ENCODE peak calls at places on chromosomes 13 and 19, in eight cellular contexts. G is heart right ventricle, I is progenitor cell of endocrine pancreas, H is psoas muscle, S is hepatocyte, W is cardiac fibroblast, K is bronchial epithelial cell, X is omental fat pad. M is an unnamed sample.

GRCh38 chr19:17658666-17659065 is 29.5 kb downstream of the UNC13A start:
- DNase-seq in S (no peak), X (no peak), G (no peak), I (no peak), H (no peak), K (no peak), W (peak), M (no peak)

GRCh38 chr19:52936151-52936957 is 13.1 kb upstream of the ZNF888 start:
- DNase-seq in S (peak), G (no peak), W (no peak), H (no peak), X (no peak), I (no peak), K (no peak), M (no peak)

GRCh38 chr13:104586010-104586746 is 1520.0 kb upstream of the SLC10A2 start:
- DNase-seq in G (no peak), X (no peak), I (no peak), W (peak), K (peak), S (peak), H (no peak), M (no peak)

GRCh38 chr13:99572131-99572530 is 70.9 kb downstream of the TM9SF2 start:
- DNase-seq in K (no peak), G (no peak), X (no peak), S (no peak), H (no peak), W (peak), I (no peak), M (no peak)

GRCh38 chr13:34748078-34748477 is 194.0 kb upstream of the NBEA start:
- DNase-seq in X (no peak), K (peak), H (no peak), W (peak), I (no peak), G (peak), S (no peak), M (no peak)

GRCh38 chr13:25378528-25378927 is 6.8 kb downstream of the ATP8A2 start:
- DNase-seq in K (no peak), I (no peak), H (no peak), X (no peak), G (no peak), W (no peak), S (no peak), M (no peak)

GRCh38 chr13:26037302-26037701 is 14.5 kb downstream of the SHISA2 start:
- DNase-seq in X (no peak), W (peak), H (no peak), I (no peak), K (peak), G (no peak), S (no peak), M (no peak)

GRCh38 chr13:30895773-30896172 is 10.3 kb upstream of the MEDAG start:
- DNase-seq in H (peak), K (peak), I (no peak), W (peak), X (no peak), S (peak), G (no peak), M (no peak)

GRCh38 chr13:62296812-62297211 is 881.2 kb upstream of the PCDH20 start:
- DNase-seq in W (no peak), G (no peak), H (no peak), I (no peak), S (no peak), X (no peak), K (no peak), M (no peak)

GRCh38 chr13:111533900-111534645 is 213.6 kb downstream of the TEX29 start:
- DNase-seq in X (no peak), W (no peak), G (no peak), I (no peak), H (no peak), K (no peak), S (no peak), M (no peak)

GRCh38 chr13:95235199-95235726 is 66.0 kb downstream of the ABCC4 start:
- DNase-seq in G (no peak), I (no peak), S (no peak), H (no peak), X (no peak), K (no peak), W (peak), M (no peak)

GRCh38 chr19:38231918-38232317 is 7.9 kb upstream of the DPF1 start:
- DNase-seq in K (no peak), S (no peak), H (no peak), X (no peak), G (no peak), W (no peak), I (no peak), M (no peak)

GRCh38 chr19:39297931-39298634 is 1.9 kb downstream of the IFNL1 start:
- DNase-seq in W (no peak), X (no peak), K (no peak), H (peak), G (no peak), I (no peak), S (no peak), M (no peak)

GRCh38 chr19:15810335-15810734 is 5.1 kb downstream of the OR10H1 start:
- DNase-seq in I (no peak), H (no peak), G (peak), S (no peak), W (no peak), X (no peak), K (peak), M (no peak)

GRCh38 chr19:6616011-6616410 is 25.1 kb upstream of the CD70 start:
- DNase-seq in I (no peak), X (no peak), H (no peak), K (peak), G (no peak), W (peak), S (no peak), M (no peak)

GRCh38 chr13:114224201-114224600 is 10.5 kb upstream of the CDC16 start:
- DNase-seq in G (no peak), K (no peak), S (no peak), W (no peak), X (no peak), I (no peak), H (no peak), M (no peak)

GRCh38 chr13:31172535-31172934 is 10.8 kb upstream of the HSPH1 start:
- DNase-seq in I (no peak), G (no peak), W (peak), K (peak), H (no peak), X (no peak), S (peak), M (no peak)

GRCh38 chr19:37855098-37855497 is 51.3 kb downstream of the WDR87 start:
- DNase-seq in S (no peak), W (peak), G (peak), I (no peak), K (peak), H (no peak), X (no peak), M (no peak)

GRCh38 chr19:54287456-54287855 is 6.5 kb upstream of the LILRB2 start:
- DNase-seq in W (no peak), I (no peak), G (no peak), H (no peak), S (no peak), K (no peak), X (no peak), M (no peak)

GRCh38 chr13:24287748-24288287 is 21.6 kb upstream of the C1QTNF9 start:
- DNase-seq in W (no peak), G (no peak), K (no peak), H (no peak), I (no peak), X (no peak), S (no peak), M (no peak)

GRCh38 chr19:15448778-15449619 is 757 bp downstream of the WIZ start:
- DNase-seq in H (peak), S (peak), G (no peak), K (no peak), I (no peak), X (no peak), W (peak), M (peak)

GRCh38 chr19:35882074-35882832 is 13.9 kb downstream of the APLP1 start:
- DNase-seq in S (peak), K (peak), W (peak), G (peak), I (no peak), X (no peak), H (no peak), M (no peak)

GRCh38 chr13:66111628-66112027 is 1118.5 kb downstream of the PCDH9 start:
- DNase-seq in I (no peak), W (no peak), K (no peak), S (no peak), X (no peak), G (no peak), H (no peak), M (no peak)

GRCh38 chr19:32519023-32519422 is 62.0 kb upstream of the PDCD5 start:
- DNase-seq in S (no peak), G (no peak), I (no peak), X (no peak), W (peak), K (no peak), H (no peak), M (no peak)

GRCh38 chr19:18452386-18452785 is 14.5 kb upstream of the ISYNA1 start:
- DNase-seq in W (no peak), X (no peak), G (no peak), S (no peak), K (no peak), I (no peak), H (no peak), M (peak)

GRCh38 chr19:14478113-14478545 is 3.0 kb upstream of the PTGER1 start:
- DNase-seq in S (no peak), I (no peak), H (no peak), K (no peak), X (no peak), G (no peak), W (no peak), M (no peak)

GRCh38 chr13:102097708-102098107 is 304.1 kb downstream of the FGF14 start:
- DNase-seq in S (no peak), G (no peak), H (no peak), X (no peak), K (no peak), W (no peak), I (no peak), M (peak)

GRCh38 chr19:582497-583197 is 7.0 kb upstream of the HCN2 start:
- DNase-seq in H (no peak), G (no peak), X (no peak), I (no peak), K (no peak), W (peak), S (no peak), M (no peak)

GRCh38 chr19:35828694-35829301 is 16.2 kb upstream of the PRODH2 start:
- DNase-seq in H (no peak), I (peak), G (peak), S (peak), K (peak), X (peak), W (peak), M (peak)

GRCh38 chr13:112726018-112726767 is 36.4 kb downstream of the ATP11A start:
- DNase-seq in I (no peak), K (no peak), S (no peak), X (no peak), W (no peak), G (no peak), H (no peak), M (no peak)

GRCh38 chr19:31518626-31519025 is 169.4 kb upstream of the TSHZ3 start:
- DNase-seq in W (no peak), G (no peak), H (no peak), I (no peak), X (no peak), S (no peak), K (no peak), M (no peak)

GRCh38 chr19:40702337-40703012 is 12.0 kb upstream of the NUMBL start:
- DNase-seq in S (peak), X (no peak), K (peak), G (peak), I (peak), H (no peak), W (peak), M (peak)
- TF ChIP-seq CTCF in S (peak), X (no peak), K (peak), G (peak), I (peak), H (no peak), W (peak), M (peak)

DNA sequence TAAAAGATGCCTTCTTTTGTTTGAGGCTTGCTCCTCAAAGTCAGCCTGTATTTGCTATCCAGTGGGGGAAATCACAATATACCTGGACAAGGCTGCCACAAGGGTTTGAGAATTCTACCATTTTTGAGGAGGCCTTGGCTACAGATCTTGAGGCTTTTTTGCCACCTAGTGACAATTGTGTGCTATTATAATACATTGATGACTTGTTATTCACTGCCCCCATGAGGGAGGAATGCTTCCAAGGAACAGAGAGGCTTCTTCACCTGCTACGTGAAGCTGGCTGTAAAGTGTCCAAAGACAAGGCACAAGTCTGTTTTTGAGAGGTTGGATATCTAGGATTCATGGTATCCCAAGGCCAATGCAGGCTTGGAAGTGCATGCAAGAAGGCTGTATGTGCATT is 72.5 kb downstream of the ZNF708 start:
- DNase-seq in W (peak), G (no peak), S (peak), K (peak), I (no peak), H (no peak), X (no peak), M (no peak)
- TF ChIP-seq CTCF in W (no peak), G (peak), S (peak), K (peak), I (peak), H (no peak), X (no peak), M (no peak)

DNA sequence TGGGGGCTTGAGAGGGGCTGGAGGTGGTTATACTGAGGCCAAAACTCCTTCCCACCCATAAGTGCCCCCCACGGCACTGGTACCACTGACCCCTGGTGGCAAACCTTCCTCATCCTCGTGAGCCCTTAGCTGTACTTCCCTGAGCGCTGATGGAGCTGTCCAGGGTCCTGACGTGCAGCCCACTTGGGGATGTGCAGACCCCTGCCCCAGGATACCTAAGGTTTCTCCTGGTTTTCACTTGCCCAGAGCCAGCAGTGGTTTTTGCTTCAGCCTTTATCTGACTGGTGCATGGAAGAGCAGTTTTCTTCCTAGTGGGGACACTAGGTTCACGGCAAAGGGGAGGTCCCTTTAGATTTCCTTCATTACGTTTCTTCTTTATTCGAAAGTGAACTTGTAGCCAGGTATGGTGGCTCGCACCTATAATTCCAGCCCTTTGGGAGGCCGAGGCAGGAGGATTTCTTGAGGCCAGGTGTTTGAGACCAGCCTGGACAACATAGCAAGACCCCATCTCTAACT is 28.7 kb upstream of the KCTD15 start:
- DNase-seq in W (peak), X (no peak), S (peak), K (no peak), H (no peak), G (no peak), I (peak), M (peak)
- TF ChIP-seq CTCF in W (peak), X (no peak), S (peak), K (no peak), H (no peak), G (peak), I (peak), M (peak)

GRCh38 chr13:44967656-44968451 is 21.4 kb downstream of the NUFIP1 start:
- DNase-seq in G (no peak), S (peak), X (no peak), I (no peak), W (peak), H (no peak), K (no peak), M (no peak)
- TF ChIP-seq CTCF in G (no peak), S (peak), X (no peak), I (no peak), W (peak), H (no peak), K (no peak), M (no peak)

DNA sequence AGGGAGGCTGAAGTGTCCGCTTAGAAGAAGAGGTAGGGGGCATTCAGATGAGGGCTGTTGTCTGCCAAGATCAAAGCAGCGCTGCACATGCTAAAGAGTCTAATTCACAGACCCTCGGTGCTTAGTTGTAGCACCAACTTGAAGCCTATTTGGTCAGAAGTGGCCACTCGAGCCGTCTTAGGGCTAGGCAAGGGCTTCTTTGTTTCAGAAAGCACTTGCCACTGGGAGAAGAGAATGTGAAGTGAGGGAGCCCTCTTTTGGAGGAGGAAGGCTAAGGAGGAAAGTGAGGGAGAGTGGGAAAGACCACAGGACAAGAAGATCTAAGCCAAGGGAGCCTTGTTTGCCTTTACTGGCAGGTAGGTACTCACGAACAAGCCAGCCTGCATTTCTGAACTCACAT is 313.4 kb upstream of the TMTC4 start:
- DNase-seq in X (no peak), W (no peak), I (no peak), S (no peak), K (no peak), G (no peak), H (no peak), M (no peak)
- TF ChIP-seq CTCF in X (no peak), W (no peak), I (peak), S (no peak), K (peak), G (no peak), H (no peak), M (no peak)

GRCh38 chr13:40509876-40510275 is 156.6 kb downstream of the FOXO1 start:
- DNase-seq in K (no peak), W (peak), X (no peak), S (no peak), G (no peak), I (no peak), H (no peak), M (no peak)
- TF ChIP-seq CTCF in K (no peak), W (no peak), X (no peak), S (no peak), G (no peak), I (no peak), H (no peak), M (no peak)

DNA sequence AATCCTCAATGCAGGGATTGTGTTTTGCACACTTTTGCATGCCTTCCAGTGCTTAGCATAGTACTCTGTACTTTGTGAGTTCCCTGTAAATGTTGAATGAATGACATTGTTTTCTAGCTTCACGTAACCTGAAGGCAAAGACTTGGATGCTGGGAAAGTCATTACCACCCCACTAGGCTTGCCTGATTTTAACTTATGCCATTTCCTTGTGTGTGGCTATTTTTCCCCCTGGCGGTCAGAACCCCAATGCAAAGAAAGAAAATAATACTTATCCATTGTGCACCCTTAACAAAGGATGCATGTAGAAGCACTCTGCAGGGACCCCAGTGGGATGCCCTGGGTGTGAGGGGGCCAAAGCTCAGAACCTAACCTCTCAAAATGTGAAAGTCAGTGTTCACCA is 1.2 kb upstream of the ENOX1 start:
- DNase-seq in W (peak), H (no peak), X (no peak), G (no peak), S (no peak), I (no peak), K (peak), M (no peak)
- TF ChIP-seq CTCF in W (peak), H (no peak), X (no peak), G (peak), S (no peak), I (no peak), K (peak), M (no peak)

GRCh38 chr19:12205296-12205695 is 42.4 kb downstream of the ZNF136 start:
- DNase-seq in I (no peak), K (no peak), S (no peak), X (no peak), W (no peak), H (no peak), G (no peak), M (no peak)

GRCh38 chr19:12198136-12198535 is 35.2 kb downstream of the ZNF136 start:
- DNase-seq in H (no peak), W (no peak), S (no peak), K (no peak), G (no peak), I (no peak), X (no peak), M (no peak)

GRCh38 chr19:12208221-12208620 is 45.3 kb downstream of the ZNF136 start:
- DNase-seq in I (no peak), S (no peak), K (no peak), H (no peak), X (no peak), G (no peak), W (no peak), M (no peak)

GRCh38 chr19:12200020-12200419 is 37.1 kb downstream of the ZNF136 start:
- DNase-seq in S (no peak), W (no peak), K (no peak), H (no peak), I (no peak), G (no peak), X (no peak), M (no peak)

GRCh38 chr19:12202250-12202649 is 39.4 kb downstream of the ZNF136 start:
- DNase-seq in H (no peak), S (no peak), W (no peak), I (no peak), K (no peak), G (peak), X (no peak), M (no peak)
- TF ChIP-seq CTCF in H (no peak), S (no peak), W (peak), I (no peak), K (peak), G (peak), X (no peak), M (no peak)

GRCh38 chr19:28612275-28612769 is 600.6 kb downstream of the UQCRFS1 start:
- DNase-seq in H (no peak), W (no peak), K (no peak), G (no peak), X (no peak), S (no peak), I (no peak), M (no peak)
- TF ChIP-seq CTCF in H (no peak), W (no peak), K (no peak), G (no peak), X (no peak), S (no peak), I (no peak), M (no peak)